ENCODE peak calls at places on chromosomes 12 and 14, in four cellular contexts. D, J, B and M are unnamed samples.

GRCh38 chr12:99087278-99087677 is 442.2 kb downstream of the APAF1 start:
- DNase-seq in B (no peak), D (peak), J (no peak), M (peak)

GRCh38 chr14:61462566-61463195 is 141.3 kb downstream of the PRKCH start:
- DNase-seq in D (no peak), B (no peak), J (peak), M (no peak)

GRCh38 chr14:34175574-34175973 is 224.7 kb upstream of the EGLN3 start:
- DNase-seq in J (no peak), B (no peak), D (no peak), M (no peak)

GRCh38 chr12:5912011-5912410 is 33.0 kb downstream of the ANO2 start:
- DNase-seq in D (no peak), J (no peak), B (peak), M (no peak)

GRCh38 chr12:59736786-59737185 is 141.0 kb downstream of the SLC16A7 start:
- DNase-seq in D (no peak), J (peak), B (no peak), M (no peak)

GRCh38 chr12:78622529-78623221 is 241.9 kb upstream of the SYT1 start:
- DNase-seq in D (no peak), J (no peak), B (no peak), M (peak)

GRCh38 chr12:19412844-19413243 is 26.4 kb upstream of the AEBP2 start:
- DNase-seq in J (no peak), D (no peak), B (no peak), M (no peak)

GRCh38 chr14:105605501-105606304 is 79.3 kb downstream of the TMEM121 start:
- DNase-seq in D (no peak), B (no peak), J (no peak), M (no peak)

GRCh38 chr12:17372508-17372907 is 717.5 kb downstream of the RERGL start:
- DNase-seq in J (no peak), B (no peak), D (no peak), M (no peak)

GRCh38 chr12:128671528-128672042 is 152.2 kb downstream of the SLC15A4 start:
- DNase-seq in B (no peak), J (no peak), D (no peak), M (no peak)

GRCh38 chr12:75823475-75823874 is 208.1 kb downstream of the PHLDA1 start:
- DNase-seq in B (no peak), J (no peak), D (no peak), M (no peak)
- H2BK15ac ChIP-seq in B (no peak), J (no peak), D (no peak), M (no peak)

GRCh38 chr14:23112359-23113178 is 6.5 kb downstream of the CEBPE start:
- DNase-seq in B (no peak), J (no peak), D (no peak), M (no peak)

GRCh38 chr14:23115492-23115850 is 3.6 kb downstream of the CEBPE start:
- DNase-seq in B (no peak), J (no peak), D (no peak), M (no peak)

GRCh38 chr14:23114669-23115491 is 4.2 kb downstream of the CEBPE start:
- DNase-seq in J (peak), B (no peak), D (no peak), M (no peak)

GRCh38 chr14:23113346-23114119 is 5.5 kb downstream of the CEBPE start:
- DNase-seq in D (no peak), B (no peak), J (peak), M (no peak)

DNA sequence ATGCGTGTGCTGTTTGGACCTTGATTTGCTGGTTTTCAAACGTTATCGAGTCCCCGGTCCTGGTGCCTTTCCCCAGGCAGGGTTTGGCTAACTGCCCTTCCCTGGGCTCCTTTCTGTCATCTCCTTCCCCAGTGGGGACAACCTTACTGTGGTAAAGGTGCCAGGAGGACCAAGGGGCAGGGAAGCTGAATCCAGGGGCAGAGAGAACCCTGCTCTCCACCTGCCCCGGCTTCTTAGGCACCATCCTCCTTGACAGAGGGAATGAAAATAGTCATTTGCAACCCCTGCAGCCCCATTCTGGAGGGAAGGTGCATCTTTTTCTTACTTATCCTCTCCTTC is 5.0 kb downstream of the CEBPE start:
- DNase-seq in J (no peak), D (no peak), B (no peak), M (no peak)
- H2BK15ac ChIP-seq in J (no peak), D (peak), B (no peak), M (peak)

DNA sequence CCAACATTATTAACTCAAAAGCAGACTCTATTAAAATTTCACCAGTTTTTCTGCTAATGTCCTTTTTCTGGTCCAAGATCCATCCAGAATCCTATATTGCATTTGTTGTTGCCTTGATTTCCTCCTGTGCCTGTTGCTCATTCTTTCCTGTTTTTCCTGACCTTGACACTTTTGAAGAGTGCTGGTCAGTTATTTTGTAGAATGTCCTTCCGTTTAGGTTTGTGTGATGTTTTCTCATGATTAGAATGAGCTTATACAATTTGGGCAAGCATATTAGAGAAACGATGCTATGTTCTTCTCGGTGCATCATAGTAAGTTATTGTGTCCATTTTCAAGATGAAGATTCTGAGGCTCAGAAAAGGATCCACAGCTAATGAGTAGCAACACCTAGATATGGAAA is 33.9 kb downstream of the PHLDA1 start:
- DNase-seq in B (no peak), J (no peak), D (no peak), M (no peak)
- H2BK15ac ChIP-seq in B (no peak), J (no peak), D (no peak), M (no peak)

GRCh38 chr14:56810341-56810740 is at the start of gene OTX2:
- DNase-seq in D (no peak), B (no peak), J (no peak), M (no peak)
- H2BK15ac ChIP-seq in D (peak), B (no peak), J (no peak), M (peak)

GRCh38 chr12:13101854-13102375 is 1.6 kb downstream of the GSG1 start:
- DNase-seq in D (no peak), B (no peak), J (peak), M (no peak)

GRCh38 chr12:13099910-13100609 is 3.4 kb downstream of the GSG1 start:
- DNase-seq in J (peak), D (no peak), B (no peak), M (no peak)

GRCh38 chr12:13100610-13100881 is 2.9 kb downstream of the GSG1 start:
- DNase-seq in D (no peak), J (no peak), B (no peak), M (no peak)

GRCh38 chr12:13102481-13103195 is 829 bp downstream of the GSG1 start:
- DNase-seq in D (no peak), J (peak), B (no peak), M (no peak)

GRCh38 chr12:13100882-13101769 is 2.3 kb downstream of the GSG1 start:
- DNase-seq in J (peak), B (peak), D (peak), M (peak)
- H2BK15ac ChIP-seq in J (peak), B (no peak), D (peak), M (peak)

GRCh38 chr12:12072064-12072760 is 1.5 kb downstream of the BCL2L14 start:
- DNase-seq in J (no peak), D (no peak), B (no peak), M (no peak)
- H2BK15ac ChIP-seq in J (no peak), D (no peak), B (no peak), M (no peak)

GRCh38 chr12:54195080-54195479 is 6.3 kb upstream of the SMUG1 start:
- DNase-seq in J (no peak), B (no peak), D (no peak), M (no peak)
- H2BK15ac ChIP-seq in J (no peak), B (no peak), D (no peak), M (no peak)

GRCh38 chr12:68877583-68877982 is 55.4 kb downstream of the CPM start:
- DNase-seq in D (no peak), B (no peak), J (no peak), M (no peak)
- H2BK15ac ChIP-seq in D (no peak), B (no peak), J (no peak), M (no peak)

GRCh38 chr12:12684375-12685106 is 11.4 kb downstream of the GPR19 start:
- DNase-seq in B (peak), D (peak), J (peak), M (peak)
- H2BK15ac ChIP-seq in B (no peak), D (no peak), J (no peak), M (no peak)

DNA sequence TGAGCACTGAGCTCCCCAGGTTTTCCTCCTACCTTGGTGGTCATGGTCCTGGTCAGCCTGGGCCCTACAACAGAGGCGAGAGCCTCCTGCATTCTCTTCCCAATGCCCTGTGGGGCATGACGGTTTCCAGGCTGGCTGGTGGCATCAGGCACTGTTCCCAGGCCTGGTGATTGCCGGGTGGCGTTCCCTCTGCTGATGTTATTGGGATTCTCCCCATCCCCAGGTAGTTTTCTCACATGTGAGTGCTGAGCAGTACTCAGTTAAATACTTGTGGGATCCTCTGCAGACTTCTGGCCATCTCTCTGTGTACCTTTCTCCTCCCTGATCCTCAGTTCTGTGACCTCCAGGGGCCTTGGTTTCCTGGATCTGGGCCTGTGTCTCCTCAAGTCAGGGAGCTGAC is 15.8 kb downstream of the C1R start:
- DNase-seq in D (no peak), B (no peak), J (no peak), M (no peak)
- H2BK15ac ChIP-seq in D (no peak), B (no peak), J (no peak), M (no peak)